ENCODE peak calls at places on chromosomes 16 and 17, in four cellular contexts. O is PC-3, T is EL, Q is kidney glomerular epithelial cell. G is an unnamed sample.

GRCh38 chr17:11554042-11554441 is 44.2 kb upstream of the DNAH9 start:
- DNase-seq in Q (no peak), O (no peak), T (no peak), G (no peak)

GRCh38 chr16:88830783-88831182 is 19.1 kb upstream of the APRT start:
- DNase-seq in O (no peak), T (no peak), Q (no peak), G (no peak)

GRCh38 chr17:81331527-81332043 is 36.5 kb upstream of the SLC38A10 start:
- DNase-seq in O (no peak), T (no peak), Q (no peak), G (no peak)

GRCh38 chr16:78183886-78184553 is 84.6 kb downstream of the WWOX start:
- DNase-seq in Q (no peak), O (no peak), T (no peak), G (no peak)

GRCh38 chr17:61205931-61206330 is 193.7 kb upstream of the TBX2 start:
- DNase-seq in T (peak; percentile 13), O (peak; percentile 38), Q (no peak), G (no peak)

GRCh38 chr16:16150117-16150877 is 73.0 kb downstream of the ABCC6 start:
- DNase-seq in T (no peak), O (no peak), Q (no peak), G (no peak)

GRCh38 chr16:83781-84615 is 6.0 kb downstream of the MPG start:
- DNase-seq in T (peak; percentile 31), O (no peak), Q (no peak), G (no peak)

GRCh38 chr16:4240624-4241023 is 1.3 kb downstream of the SRL start:
- DNase-seq in O (no peak), Q (no peak), T (no peak), G (no peak)

GRCh38 chr16:27430923-27431484 is 29.0 kb downstream of the IL21R start:
- DNase-seq in O (no peak), Q (no peak), T (no peak), G (no peak)

GRCh38 chr16:66549284-66550131 is at the start of gene TK2:
- DNase-seq in Q (peak; percentile 67), T (peak; percentile 74), O (peak; percentile 30), G (peak; percentile 65)

GRCh38 chr17:41529491-41529915 is 1.4 kb upstream of the KRT19 start:
- DNase-seq in T (no peak), O (no peak), Q (no peak), G (no peak)

GRCh38 chr17:40448639-40449261 is 5.5 kb downstream of the IGFBP4 start:
- DNase-seq in O (peak; percentile 15), Q (peak; percentile 33), T (no peak), G (no peak)

GRCh38 chr17:3667366-3668278 is 756 bp downstream of the TAX1BP3 start:
- DNase-seq in O (peak; percentile 82), Q (peak; percentile 79), T (peak; percentile 96), G (peak; percentile 89)

GRCh38 chr17:40348562-40349476 is 15.7 kb downstream of the GJD3 start:
- DNase-seq in O (no peak), T (no peak), Q (no peak), G (no peak)

GRCh38 chr17:75853410-75853809 is 1.7 kb downstream of the WBP2 start:
- DNase-seq in Q (peak; percentile 19), T (peak; percentile 66), O (peak; percentile 74), G (no peak)

GRCh38 chr17:73172252-73172651 is 7.4 kb downstream of the SSTR2 start:
- DNase-seq in Q (no peak), O (no peak), T (no peak), G (no peak)